ENCODE peak calls at places on chromosomes 7 and 10, in seven cellular contexts. T is psoas muscle, H is cardiac fibroblast, E is upper lobe of left lung, A is lung, U is heart left ventricle, C is LNCaP clone FGC. O is an unnamed sample.

GRCh38 chr10:51291961-51292360 is 217.7 kb downstream of the PRKG1 start:
- DNase-seq in T (no peak), H (no peak), E (no peak), A (no peak), U (no peak), C (no peak), O (no peak)

GRCh38 chr10:128664729-128665128 is 538.5 kb upstream of the MKI67 start:
- DNase-seq in T (no peak), H (peak; percentile 1), E (no peak), A (no peak), U (no peak), C (no peak), O (no peak)

GRCh38 chr7:69864283-69864682 is 266.0 kb downstream of the AUTS2 start:
- DNase-seq in T (no peak), H (no peak), E (no peak), A (no peak), U (no peak), C (no peak), O (no peak)

GRCh38 chr10:71575446-71575845 is 144.1 kb downstream of the C10orf105 start:
- DNase-seq in T (peak; percentile 46), H (no peak), E (no peak), A (no peak), U (peak; percentile 77), C (no peak), O (no peak)

GRCh38 chr7:72435913-72436480 is 23.9 kb upstream of the CALN1 start:
- DNase-seq in T (no peak), H (no peak), E (no peak), A (no peak), U (no peak), C (no peak), O (no peak)

GRCh38 chr10:19332304-19332703 is 283.7 kb downstream of the MALRD1 start:
- DNase-seq in T (no peak), H (peak; percentile 32), E (no peak), A (no peak), U (no peak), C (no peak), O (peak; percentile 47)

GRCh38 chr7:4733936-4734528 is 41.4 kb upstream of the AP5Z1 start:
- DNase-seq in T (no peak), H (no peak), E (no peak), A (no peak), U (no peak), C (no peak), O (no peak)

GRCh38 chr7:33789871-33790270 is 115.5 kb upstream of the BMPER start:
- DNase-seq in T (no peak), H (no peak), E (no peak), A (no peak), U (no peak), C (no peak), O (peak; percentile 48)

GRCh38 chr7:5549096-5549896 is 125.7 kb upstream of the TNRC18 start:
- DNase-seq in T (peak; percentile 58), H (peak; percentile 56), E (peak; percentile 75), A (peak; percentile 53), U (no peak), C (no peak), O (peak; percentile 98)

GRCh38 chr10:23106508-23106907 is 11.1 kb downstream of the MSRB2 start:
- DNase-seq in T (no peak), H (no peak), E (no peak), A (no peak), U (no peak), C (no peak), O (no peak)

GRCh38 chr10:25556457-25556856 is 377.6 kb upstream of the MYO3A start:
- DNase-seq in T (no peak), H (peak; percentile 95), E (no peak), A (no peak), U (no peak), C (peak; percentile 74), O (peak; percentile 98)

GRCh38 chr7:150342119-150342405 is 633 bp upstream of the RARRES2 start:
- DNase-seq in T (no peak), H (no peak), E (no peak), A (no peak), U (no peak), C (no peak), O (no peak)

GRCh38 chr7:150340875-150341262 is 560 bp downstream of the RARRES2 start:
- DNase-seq in T (no peak), H (no peak), E (no peak), A (no peak), U (no peak), C (no peak), O (no peak)

GRCh38 chr7:150343225-150343624 is 1.8 kb upstream of the RARRES2 start:
- DNase-seq in T (no peak), H (no peak), E (no peak), A (no peak), U (no peak), C (no peak), O (no peak)

GRCh38 chr7:150340024-150340749 is 1.2 kb downstream of the RARRES2 start:
- DNase-seq in T (no peak), H (peak; percentile 77), E (no peak), A (no peak), U (no peak), C (no peak), O (no peak)

DNA sequence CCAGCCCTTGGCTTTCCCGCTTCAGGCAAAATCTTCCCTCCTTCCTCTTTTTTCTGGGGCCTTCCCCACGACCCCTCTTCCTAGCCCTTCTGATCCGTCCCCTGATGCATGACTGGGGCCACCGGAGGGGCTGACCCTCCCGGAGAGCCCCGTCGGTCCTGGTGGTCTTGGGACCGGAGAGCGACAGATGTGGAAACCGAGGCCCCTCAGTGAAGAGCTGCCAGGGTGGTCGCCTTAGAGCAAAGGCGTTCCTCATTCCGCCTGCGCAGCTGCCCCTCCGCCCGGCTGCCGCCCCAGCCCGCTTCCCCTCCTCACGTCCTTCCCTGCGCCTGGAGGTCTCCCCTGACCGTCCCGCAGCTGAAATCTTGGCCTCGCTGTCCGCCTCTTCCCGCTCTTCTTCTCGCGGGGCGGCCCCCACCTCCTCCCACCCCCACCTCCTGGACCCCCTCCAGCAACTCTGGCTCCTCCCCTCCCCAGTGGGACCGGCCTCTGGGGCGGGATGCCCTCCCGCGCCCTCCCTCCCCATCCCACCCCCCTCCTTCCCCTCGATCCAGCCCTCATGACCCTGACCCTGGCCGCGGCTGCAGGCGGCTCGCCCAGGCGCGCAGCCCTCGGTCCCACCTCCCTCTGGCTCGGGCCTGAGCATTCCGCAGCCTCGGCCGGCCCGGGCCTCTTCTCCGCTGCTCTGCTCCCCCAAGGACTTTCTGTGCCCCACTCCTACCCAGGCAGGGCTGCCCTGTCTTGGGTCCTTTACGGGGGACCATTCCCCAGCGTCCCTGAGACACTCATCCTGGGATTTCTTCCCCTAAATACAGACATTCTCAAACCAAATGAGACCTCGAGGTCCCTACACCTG is at the start of gene RARRES2:
- DNase-seq in T (peak; percentile 58), H (peak; percentile 79), E (no peak), A (peak; percentile 49), U (peak; percentile 78), C (no peak), O (no peak)
- H3K4me3 ChIP-seq in T (peak within 1 kb of the TSS; percentile 59), H (peak within 1 kb of the TSS; percentile 58), E (peak within 1 kb of the TSS; percentile 57), A (peak within 1 kb of the TSS; percentile 43), U (peak within 1 kb of the TSS; percentile 34), C (no peak within 1 kb of the TSS), O (no peak within 1 kb of the TSS)

DNA sequence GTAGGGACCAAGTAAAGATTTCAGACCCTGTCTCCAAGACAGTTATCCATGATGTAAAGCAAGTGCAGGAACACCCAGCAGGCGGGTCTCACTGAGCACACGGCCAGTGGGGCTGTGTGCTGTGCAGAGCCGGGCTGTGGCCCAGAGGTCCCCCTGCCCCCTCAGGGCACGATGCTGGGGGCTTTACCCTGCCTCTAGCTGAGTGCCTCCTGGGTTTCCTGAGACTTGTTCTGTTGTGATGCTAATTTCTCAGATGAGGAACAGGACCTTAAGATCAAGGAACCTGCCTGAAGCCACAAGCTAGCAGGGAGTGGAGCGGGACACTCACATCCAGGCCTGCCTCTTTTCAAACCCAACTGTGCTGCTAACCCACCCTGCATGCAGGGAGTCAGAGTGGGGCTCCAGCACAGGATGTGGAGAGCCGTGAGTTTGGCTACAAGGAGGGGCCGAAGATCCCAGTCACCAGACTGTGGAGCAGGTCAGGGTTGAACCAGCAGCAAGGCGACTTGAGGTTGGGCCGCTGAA is 76.1 kb upstream of the LYZL2 start:
- DNase-seq in T (no peak), H (no peak), E (no peak), A (no peak), U (no peak), C (no peak), O (no peak)
- H3K4me3 ChIP-seq in T (no peak overlapping the region), H (no peak overlapping the region), E (no peak overlapping the region), A (no peak overlapping the region), U (no peak overlapping the region), C (no peak overlapping the region), O (no peak overlapping the region)

GRCh38 chr10:70074147-70074546 is 21.5 kb downstream of the MACROH2A2 start:
- DNase-seq in T (no peak), H (no peak), E (no peak), A (no peak), U (no peak), C (no peak), O (no peak)
- H3K4me3 ChIP-seq in T (no peak overlapping the region), H (no peak overlapping the region), E (no peak overlapping the region), A (no peak overlapping the region), U (no peak overlapping the region), C (no peak overlapping the region), O (no peak overlapping the region)

GRCh38 chr7:83021032-83021431 is 141.7 kb downstream of the PCLO start:
- DNase-seq in T (no peak), H (no peak), E (no peak), A (no peak), U (no peak), C (no peak), O (no peak)
- H3K4me3 ChIP-seq in T (no peak overlapping the region), H (no peak overlapping the region), E (no peak overlapping the region), A (no peak overlapping the region), U (no peak overlapping the region), C (no peak overlapping the region), O (no peak overlapping the region)

GRCh38 chr10:132399117-132400035 is 2.4 kb downstream of the PWWP2B start:
- DNase-seq in T (peak; percentile 39), H (no peak), E (no peak), A (no peak), U (peak; percentile 51), C (no peak), O (no peak)
- H3K4me3 ChIP-seq in T (peak overlapping the region; percentile 74), H (no peak overlapping the region), E (no peak overlapping the region), A (no peak overlapping the region), U (no peak overlapping the region), C (no peak overlapping the region), O (no peak overlapping the region)